ENCODE peak calls at places on chromosomes 3 and 15, in five cellular contexts. R, P, K, H and D are unnamed samples.
A peak's percentile ranks its signal among the peaks of the same experiment; 100 is the strongest.

GRCh38 chr15:61819386-61819785 is 240.9 kb downstream of the VPS13C start:
- DNase-seq in P (no peak), R (no peak), H (no peak), K (no peak), D (no peak)

GRCh38 chr3:98574157-98574556 is 19.3 kb downstream of the CPOX start:
- DNase-seq in H (peak; percentile 16), K (no peak), R (no peak), P (no peak), D (no peak)

GRCh38 chr3:173397161-173398110 is at the start of gene NLGN1:
- DNase-seq in P (peak; percentile 75), H (no peak), R (no peak), K (no peak), D (no peak)

GRCh38 chr3:169327969-169328368 is 335.5 kb downstream of the MECOM start:
- DNase-seq in K (no peak), H (no peak), R (peak; percentile 31), P (no peak), D (peak; percentile 37)

GRCh38 chr15:92636401-92636949 is 19.1 kb downstream of the FAM174B start:
- DNase-seq in R (no peak), K (no peak), H (no peak), P (no peak), D (no peak)

GRCh38 chr3:161393803-161394202 is 22.5 kb upstream of the SPTSSB start:
- DNase-seq in R (no peak), H (no peak), P (no peak), K (no peak), D (no peak)

GRCh38 chr3:29057326-29057725 is 223.5 kb upstream of the RBMS3 start:
- DNase-seq in R (no peak), P (peak; percentile 37), H (no peak), K (no peak), D (no peak)

GRCh38 chr15:23420806-23421575 is 26.1 kb downstream of the GOLGA6L2 start:
- DNase-seq in K (no peak), R (no peak), P (no peak), H (no peak), D (peak; percentile 25)

GRCh38 chr3:23941440-23941839 is 3.6 kb upstream of the NR1D2 start:
- DNase-seq in K (no peak), R (no peak), H (no peak), P (no peak), D (no peak)

GRCh38 chr3:177330771-177331170 is 133.5 kb upstream of the TBL1XR1 start:
- DNase-seq in K (no peak), R (no peak), P (no peak), H (no peak), D (no peak)

DNA sequence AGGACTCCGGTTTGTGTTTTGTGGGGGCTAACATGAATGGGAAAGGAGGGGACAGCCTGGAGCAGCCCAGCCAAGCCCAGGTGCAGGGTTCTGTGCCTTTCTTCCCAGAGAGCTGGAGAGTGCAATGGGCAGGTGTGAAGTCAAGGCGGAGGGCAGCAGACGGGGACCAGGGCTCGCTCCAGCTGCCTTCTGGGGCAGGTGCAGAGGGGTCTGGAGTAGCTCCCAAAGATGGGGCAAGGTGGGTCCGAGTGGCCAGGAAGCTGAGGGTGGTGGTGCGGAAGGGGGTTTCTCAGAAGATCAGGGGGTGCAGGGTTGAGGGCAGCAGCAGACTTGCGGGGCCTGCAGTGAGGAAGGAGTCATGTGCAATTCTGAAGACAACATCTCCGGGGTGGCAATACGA is 158.9 kb downstream of the NSMCE3 start:
- DNase-seq in P (no peak), K (no peak), H (no peak), R (no peak), D (no peak)
- TF ChIP-seq MAX in P (no peak), K (no peak), H (no peak), R (no peak), D (no peak)

GRCh38 chr3:8705575-8705974 is 28.0 kb upstream of the CAV3 start:
- DNase-seq in H (peak; percentile 4), P (no peak), R (no peak), K (no peak), D (no peak)

GRCh38 chr3:8702560-8702959 is 31.0 kb upstream of the CAV3 start:
- DNase-seq in H (peak; percentile 63), R (no peak), K (no peak), P (peak; percentile 70), D (peak; percentile 24)
- TF ChIP-seq CTCF in H (peak; percentile 83), R (no peak), K (peak; percentile 69), P (peak; percentile 62), D (peak; percentile 73)

GRCh38 chr15:80478075-80478474 is 73.9 kb downstream of the ARNT2 start:
- DNase-seq in H (no peak), R (no peak), K (no peak), P (no peak), D (no peak)
- TF ChIP-seq MAX in H (no peak), R (no peak), K (no peak), P (no peak), D (no peak)

GRCh38 chr3:49454457-49454856 is 15.6 kb upstream of the DAG1 start:
- DNase-seq in R (peak; percentile 50), H (peak; percentile 39), P (peak; percentile 76), K (peak; percentile 52), D (no peak)
- TF ChIP-seq CTCF in R (peak; percentile 30), H (peak; percentile 52), P (no peak), K (peak; percentile 51), D (peak; percentile 13)

GRCh38 chr3:14570089-14570488 is 29.9 kb upstream of the GRIP2 start:
- DNase-seq in R (no peak), H (no peak), P (no peak), K (no peak), D (peak; percentile 87)
- TF ChIP-seq MAX in R (no peak), H (no peak), P (no peak), K (no peak), D (peak; percentile 67)

GRCh38 chr3:126369490-126369889 is 12.3 kb upstream of the KLF15 start:
- DNase-seq in P (no peak), K (no peak), R (no peak), H (no peak), D (no peak)
- TF ChIP-seq CTCF in P (no peak), K (peak; percentile 31), R (no peak), H (no peak), D (no peak)

GRCh38 chr3:125054436-125055164 is 1.2 kb downstream of the HEG1 start:
- DNase-seq in R (peak; percentile 26), K (no peak), P (no peak), H (no peak), D (peak; percentile 18)
- TF ChIP-seq MAX in R (no peak), K (no peak), P (no peak), H (no peak), D (peak; percentile 13)

GRCh38 chr3:197266331-197266730 is 32.1 kb downstream of the DLG1 start:
- DNase-seq in K (no peak), H (no peak), P (no peak), R (no peak), D (no peak)

GRCh38 chr3:197270558-197271317 is 27.7 kb downstream of the DLG1 start:
- DNase-seq in K (no peak), H (no peak), R (no peak), P (no peak), D (peak; percentile 14)

GRCh38 chr3:197268319-197268718 is 30.1 kb downstream of the DLG1 start:
- DNase-seq in H (no peak), K (no peak), P (no peak), R (no peak), D (no peak)

GRCh38 chr3:197269024-197269423 is 29.4 kb downstream of the DLG1 start:
- DNase-seq in P (no peak), K (no peak), R (no peak), H (no peak), D (no peak)
- TF ChIP-seq CTCF in P (no peak), K (no peak), R (no peak), H (no peak), D (no peak)